ENCODE peak calls at places on chromosomes 2 and 18, in six cellular contexts. G is astrocyte, U is A549, X is PC-9, E is osteoblast, J is mammary epithelial cell. W is an unnamed sample.

GRCh38 chr2:219406861-219407230 is 11.3 kb upstream of the DES start:
- DNase-seq in E (peak), J (peak), G (peak), U (peak), X (no peak), W (no peak)

GRCh38 chr2:28713582-28714292 is 37.9 kb upstream of the PPP1CB start:
- DNase-seq in E (peak), G (peak), U (peak), X (no peak), J (peak), W (no peak)

GRCh38 chr18:59686260-59686659 is 11.0 kb downstream of the CCBE1 start:
- DNase-seq in E (no peak), J (no peak), U (no peak), G (no peak), X (no peak), W (no peak)

GRCh38 chr2:218569661-218570500 is 1.2 kb downstream of the CNOT9 start:
- DNase-seq in J (peak), U (peak), E (peak), G (peak), X (no peak), W (peak)

GRCh38 chr18:7255643-7256042 is 24.8 kb downstream of the LRRC30 start:
- DNase-seq in J (no peak), X (no peak), E (no peak), U (no peak), G (no peak), W (no peak)

GRCh38 chr2:55628931-55629330 is 11.5 kb upstream of the PPP4R3B start:
- DNase-seq in G (no peak), E (no peak), J (peak), X (no peak), U (no peak), W (no peak)

GRCh38 chr2:198930170-198930569 is 527.6 kb downstream of the SATB2 start:
- DNase-seq in G (no peak), J (no peak), E (no peak), X (no peak), U (peak), W (peak)

GRCh38 chr2:235716875-235717496 is 223.1 kb downstream of the AGAP1 start:
- DNase-seq in G (peak), U (no peak), J (no peak), X (no peak), E (peak), W (no peak)

GRCh38 chr2:72581560-72582181 is 244.2 kb downstream of the EXOC6B start:
- DNase-seq in X (no peak), G (no peak), U (peak), E (peak), J (no peak), W (no peak)
- TF ChIP-seq CTCF in X (no peak), G (no peak), U (no peak), E (peak), J (peak), W (no peak)

GRCh38 chr2:37375721-37376399 is 31.4 kb downstream of the QPCT start:
- DNase-seq in J (no peak), X (no peak), G (no peak), E (no peak), U (no peak), W (no peak)
- H3K4me2 ChIP-seq in J (peak), X (no peak), G (peak), E (peak), U (no peak), W (peak)

DNA sequence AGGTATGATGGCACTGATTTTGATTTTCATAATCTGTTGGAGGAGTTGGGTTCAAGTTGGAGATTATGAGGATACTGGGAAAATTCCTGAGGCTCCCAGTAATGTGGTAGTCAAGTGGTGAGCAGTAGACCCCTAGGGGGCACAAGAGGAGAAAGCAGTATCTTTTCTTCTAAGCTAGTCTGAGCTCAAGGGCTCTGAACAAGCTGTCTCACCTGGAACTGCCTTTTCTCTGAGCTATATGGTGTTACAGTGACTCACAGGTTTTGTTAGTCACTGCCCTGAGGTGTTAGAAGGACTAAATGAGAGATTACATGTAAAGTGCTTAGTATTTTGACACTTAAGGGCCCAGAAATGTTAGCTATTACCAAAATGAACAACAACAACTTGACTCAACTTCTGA is 42.2 kb downstream of the CD302 start:
- DNase-seq in G (peak), E (no peak), U (peak), X (peak), J (peak), W (no peak)
- TF ChIP-seq CTCF in G (peak), E (peak), U (peak), X (peak), J (peak), W (peak)

DNA sequence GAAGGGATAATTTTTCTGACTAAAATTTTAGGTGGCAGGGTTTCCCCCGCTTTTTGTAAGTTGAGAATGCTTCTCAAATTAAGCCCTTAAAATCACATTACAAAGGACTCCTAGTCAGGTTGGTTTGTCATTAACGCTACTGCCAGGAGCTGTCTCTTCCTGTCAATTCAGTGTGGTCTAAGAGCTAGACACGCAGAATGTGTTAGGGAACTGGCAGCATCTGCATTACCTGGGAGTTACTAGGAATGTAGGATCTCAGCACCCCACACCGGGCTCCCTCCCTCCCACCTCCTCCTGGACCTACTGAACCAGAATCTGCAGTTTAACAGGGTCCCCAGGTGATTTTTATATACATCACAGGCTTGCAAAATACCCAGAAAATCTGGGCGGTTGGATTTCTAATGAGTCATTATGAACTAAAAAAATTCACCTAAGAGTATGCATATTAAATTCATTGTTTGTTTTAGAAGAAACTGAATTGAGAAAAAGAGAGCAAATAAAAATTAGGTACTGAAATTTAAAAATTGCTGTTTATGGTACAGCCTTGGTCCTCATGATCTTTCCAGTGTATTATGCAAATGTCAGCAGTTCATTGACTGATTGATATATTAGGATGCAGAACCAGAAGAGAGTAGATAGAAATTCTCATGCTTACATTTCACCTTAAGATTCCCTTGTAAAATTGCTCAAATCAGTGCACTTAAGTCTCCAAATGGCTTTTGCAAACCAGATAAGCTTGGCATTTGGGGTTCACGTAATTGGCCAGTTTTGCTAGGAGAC is 130.9 kb upstream of the ITGA6 start:
- DNase-seq in E (no peak), J (peak), G (no peak), U (no peak), X (peak), W (no peak)
- H3K4me2 ChIP-seq in E (no peak), J (no peak), G (no peak), U (no peak), X (no peak), W (no peak)

GRCh38 chr2:153477096-153477555 is 1.4 kb downstream of the RPRM start:
- DNase-seq in U (no peak), J (no peak), G (no peak), E (peak), X (no peak), W (no peak)
- TF ChIP-seq CTCF in U (no peak), J (no peak), G (no peak), E (no peak), X (no peak), W (no peak)

DNA sequence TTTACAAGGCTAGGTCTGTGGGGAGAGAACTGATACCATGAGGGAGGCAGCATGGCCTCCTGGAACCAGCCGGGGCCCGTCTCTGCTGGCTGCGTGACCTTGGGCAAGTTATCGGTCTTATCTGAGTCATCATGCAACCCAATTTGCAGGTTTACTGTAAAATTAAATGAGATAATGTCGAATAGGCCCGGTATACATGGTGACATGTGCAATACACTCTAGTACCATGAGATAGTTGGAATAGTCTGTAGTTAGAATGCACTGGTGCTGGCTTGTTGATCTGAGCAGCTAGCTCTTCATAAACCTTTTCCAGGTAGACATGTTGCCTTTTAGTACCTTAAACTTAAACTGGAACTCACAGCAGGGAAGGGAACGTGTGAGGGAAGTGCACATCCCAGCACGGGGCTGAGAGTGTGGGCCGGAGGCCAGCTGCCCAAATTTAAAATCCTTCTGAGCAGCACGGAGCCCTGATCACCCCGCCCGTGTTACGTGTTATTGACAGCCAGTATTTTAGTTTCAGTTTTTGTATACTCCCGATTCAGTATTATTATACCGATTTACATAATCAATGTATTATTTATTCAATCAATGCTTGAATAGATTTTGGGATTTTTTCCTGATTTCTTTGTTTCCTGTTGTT is 72.4 kb upstream of the HS6ST1 start:
- DNase-seq in E (peak), G (no peak), J (no peak), X (no peak), U (no peak), W (no peak)
- H3K4me2 ChIP-seq in E (no peak), G (no peak), J (no peak), X (no peak), U (no peak), W (no peak)

GRCh38 chr18:11948852-11949523 is 32.3 kb upstream of the IMPA2 start:
- DNase-seq in E (no peak), X (no peak), J (no peak), G (peak), U (no peak), W (no peak)
- TF ChIP-seq CTCF in E (no peak), X (no peak), J (no peak), G (no peak), U (no peak), W (no peak)